ENCODE peak calls at places on chromosomes 13 and 19, in eight cellular contexts. P is CD8-positive, alpha-beta T cell; K is GM23338; Y is BJ; O is brain microvascular endothelial cell; Q is psoas muscle; U is HCT116; F is H1. V is an unnamed sample.

GRCh38 chr13:110047511-110047910 is 259.4 kb downstream of the COL4A1 start:
- DNase-seq in U (no peak), F (no peak), P (no peak), Q (no peak), Y (no peak), O (peak), K (no peak), V (peak)

GRCh38 chr13:111371211-111371610 is 50.8 kb downstream of the TEX29 start:
- DNase-seq in Y (no peak), F (no peak), O (no peak), Q (no peak), U (no peak), K (no peak), P (no peak), V (no peak)

GRCh38 chr13:52850396-52851152 is 2.1 kb upstream of the PCDH8 start:
- DNase-seq in K (peak), Y (no peak), P (no peak), U (no peak), Q (peak), O (no peak), F (peak), V (no peak)

GRCh38 chr19:12834976-12835757 is 788 bp upstream of the RTBDN start:
- DNase-seq in Y (no peak), K (peak), F (no peak), U (peak), Q (no peak), P (no peak), O (no peak), V (no peak)

GRCh38 chr19:1364070-1364719 is 19.5 kb upstream of the NDUFS7 start:
- DNase-seq in F (no peak), P (peak), U (no peak), Q (no peak), K (no peak), O (no peak), Y (no peak), V (no peak)

GRCh38 chr19:1119475-1120217 is 15.9 kb downstream of the GPX4 start:
- DNase-seq in U (no peak), O (no peak), P (no peak), Y (no peak), Q (no peak), K (no peak), F (no peak), V (no peak)

GRCh38 chr19:13493516-13494310 is 12.6 kb downstream of the CACNA1A start:
- DNase-seq in Q (no peak), P (no peak), F (no peak), Y (no peak), K (no peak), O (no peak), U (no peak), V (no peak)

GRCh38 chr13:93859666-93860065 is 619.8 kb downstream of the DCT start:
- DNase-seq in F (no peak), K (no peak), Y (no peak), P (no peak), O (peak), Q (no peak), U (no peak), V (no peak)

GRCh38 chr19:20923077-20923871 is at the start of gene ZNF85:
- DNase-seq in K (peak), F (peak), Q (peak), O (peak), P (peak), Y (peak), U (peak), V (peak)

GRCh38 chr13:44470623-44471562 is 97.3 kb downstream of the SERP2 start:
- DNase-seq in F (no peak), Y (no peak), Q (no peak), U (peak), P (no peak), K (peak), O (no peak), V (peak)

GRCh38 chr13:23160241-23161175 is 20.3 kb upstream of the SGCG start:
- DNase-seq in U (no peak), K (peak), F (no peak), P (no peak), Q (peak), O (no peak), Y (no peak), V (no peak)

GRCh38 chr19:39704181-39705044 is at the start of gene LGALS14:
- DNase-seq in Q (no peak), Y (no peak), F (no peak), K (no peak), U (no peak), O (no peak), P (no peak), V (no peak)

GRCh38 chr19:49847731-49848696 is 2.9 kb upstream of the PTOV1 start:
- DNase-seq in K (no peak), Q (no peak), F (no peak), Y (peak), U (peak), P (no peak), O (peak), V (peak)

GRCh38 chr19:27762933-27763332 is 1450.0 kb downstream of the UQCRFS1 start:
- DNase-seq in K (no peak), U (no peak), P (no peak), Y (no peak), O (no peak), Q (no peak), F (no peak), V (no peak)

GRCh38 chr13:114037674-114038073 is 63.8 kb upstream of the C13orf46 start:
- DNase-seq in K (no peak), Y (no peak), Q (no peak), U (no peak), F (no peak), O (no peak), P (no peak), V (no peak)

GRCh38 chr13:67228909-67229308 is 1.2 kb downstream of the PCDH9 start:
- DNase-seq in Q (no peak), K (no peak), U (no peak), P (no peak), O (no peak), F (no peak), Y (no peak), V (no peak)

GRCh38 chr19:57708641-57709354 is at the start of gene ZNF154:
- DNase-seq in Y (no peak), K (peak), U (no peak), O (peak), Q (peak), P (peak), F (peak), V (no peak)

GRCh38 chr13:62747629-62748028 is 1332.0 kb upstream of the PCDH20 start:
- DNase-seq in K (no peak), F (no peak), O (no peak), U (no peak), Q (no peak), Y (peak), P (no peak), V (no peak)

GRCh38 chr19:42252365-42253244 is 2.3 kb downstream of the ERF start:
- DNase-seq in U (no peak), P (no peak), Y (no peak), O (no peak), Q (no peak), K (peak), F (no peak), V (no peak)

GRCh38 chr13:110472904-110473563 is 88.5 kb downstream of the RAB20 start:
- DNase-seq in P (no peak), Q (no peak), O (no peak), Y (no peak), F (no peak), U (no peak), K (no peak), V (no peak)

GRCh38 chr19:2494084-2494446 is 18.1 kb downstream of the GADD45B start:
- DNase-seq in U (no peak), F (no peak), K (no peak), P (no peak), Y (no peak), Q (no peak), O (peak), V (no peak)

GRCh38 chr13:38394777-38395504 is 45.3 kb downstream of the UFM1 start:
- DNase-seq in Q (no peak), Y (no peak), O (no peak), U (no peak), P (no peak), K (no peak), F (no peak), V (no peak)

GRCh38 chr19:17183271-17183757 is 31.8 kb upstream of the USE1 start:
- DNase-seq in F (no peak), Y (no peak), O (no peak), U (no peak), Q (no peak), P (no peak), K (peak), V (no peak)

GRCh38 chr19:29928831-29929230 is 13.2 kb upstream of the URI1 start:
- DNase-seq in P (no peak), F (no peak), O (no peak), U (no peak), K (no peak), Y (no peak), Q (no peak), V (no peak)

GRCh38 chr13:53143757-53144320 is 115.2 kb downstream of the OLFM4 start:
- DNase-seq in Y (no peak), O (no peak), Q (no peak), U (no peak), K (no peak), P (no peak), F (no peak), V (no peak)

GRCh38 chr13:51453308-51453958 is 597 bp upstream of the INTS6 start:
- DNase-seq in U (no peak), F (no peak), Y (no peak), P (peak), K (peak), O (peak), Q (peak), V (peak)

GRCh38 chr13:21232196-21232595 is 55.7 kb downstream of the MRPL57 start:
- DNase-seq in P (no peak), Q (peak), F (no peak), K (peak), O (no peak), U (no peak), Y (no peak), V (no peak)

GRCh38 chr13:25732146-25732865 is 319.5 kb downstream of the SHISA2 start:
- DNase-seq in U (no peak), K (no peak), Q (no peak), P (no peak), O (peak), Y (no peak), F (no peak), V (no peak)

GRCh38 chr13:33494596-33495214 is 209.2 kb upstream of the STARD13 start:
- DNase-seq in Y (peak), O (peak), F (no peak), Q (no peak), K (peak), U (peak), P (no peak), V (peak)

GRCh38 chr19:18117364-18117691 is 19.8 kb downstream of the MAST3 start:
- DNase-seq in P (no peak), F (no peak), U (no peak), Q (no peak), Y (no peak), K (no peak), O (no peak), V (no peak)

GRCh38 chr19:55179570-55180484 is at the start of gene SYT5:
- DNase-seq in K (peak), Q (no peak), P (peak), U (no peak), F (no peak), Y (no peak), O (no peak), V (no peak)

GRCh38 chr13:62512194-62513141 is 1096.8 kb upstream of the PCDH20 start:
- DNase-seq in F (no peak), O (peak), K (peak), Q (no peak), Y (no peak), P (no peak), U (peak), V (no peak)

GRCh38 chr13:97328222-97328790 is 105.7 kb upstream of the RAP2A start:
- DNase-seq in Q (no peak), Y (peak), P (no peak), U (no peak), F (peak), O (peak), K (peak), V (peak)

GRCh38 chr19:38307597-38307996 is 3.5 kb downstream of the C19orf33 start:
- DNase-seq in Y (no peak), U (no peak), K (no peak), F (no peak), P (no peak), O (no peak), Q (no peak), V (no peak)
- TF ChIP-seq CTCF in Y (no peak), U (no peak), K (no peak), F (no peak), P (no peak), O (no peak), Q (no peak), V (peak)

GRCh38 chr13:27968316-27969072 is 621 bp downstream of the CDX2 start:
- DNase-seq in Y (no peak), P (no peak), K (peak), F (no peak), Q (no peak), O (no peak), U (no peak), V (no peak)
- H3K4me3 ChIP-seq in Y (no peak), P (no peak), K (peak), F (peak), Q (no peak), O (no peak), U (peak), V (no peak)

GRCh38 chr19:11321206-11322126 is 18.0 kb downstream of the RAB3D start:
- DNase-seq in U (no peak), P (no peak), Q (no peak), Y (no peak), O (no peak), F (no peak), K (peak), V (no peak)
- TF ChIP-seq CTCF in U (peak), P (no peak), Q (no peak), Y (no peak), O (no peak), F (peak), K (peak), V (peak)

GRCh38 chr19:45782820-45783785 is 813 bp upstream of the DMPK start:
- DNase-seq in Y (peak), U (no peak), K (no peak), Q (peak), F (no peak), P (no peak), O (peak), V (no peak)
- H3K4me3 ChIP-seq in Y (peak), U (peak), K (no peak), Q (peak), F (no peak), P (no peak), O (peak), V (no peak)